ENCODE peak calls at places on chromosomes 4 and X, in nine cellular contexts. O is KBM-7, M is AG08396, W is kidney epithelial cell, J is ovary, E is NCI-H510A, Z is NCI-H1694 treated with DMSO at 0.1 percent for 48 hours, A is HFFc6, X is amniotic stem cell. I is an unnamed sample.

GRCh38 chrX:84320606-84321005 is 132.6 kb upstream of the RPS6KA6 start:
- DNase-seq in O (no peak), M (no peak), W (no peak), J (no peak), E (no peak), Z (peak), A (no peak), X (no peak), I (no peak)

GRCh38 chr4:180455226-180455625 is 1788.0 kb upstream of the TENM3 start:
- DNase-seq in O (no peak), M (no peak), W (no peak), J (no peak), E (peak), Z (no peak), A (no peak), X (no peak), I (no peak)

GRCh38 chrX:155094468-155095061 is 23.3 kb downstream of the BRCC3 start:
- DNase-seq in O (peak), M (no peak), W (no peak), J (no peak), E (no peak), Z (peak), A (no peak), X (no peak), I (peak)

GRCh38 chr4:67614186-67614585 is 55.7 kb downstream of the STAP1 start:
- DNase-seq in O (no peak), M (no peak), W (no peak), J (no peak), E (no peak), Z (no peak), A (no peak), X (no peak), I (no peak)

GRCh38 chrX:146755214-146755613 is 54.4 kb upstream of the CXorf51B start:
- DNase-seq in O (no peak), M (no peak), W (no peak), J (no peak), E (no peak), Z (no peak), A (no peak), X (no peak), I (no peak)

GRCh38 chr4:116953947-116954346 is 131.4 kb downstream of the TRAM1L1 start:
- DNase-seq in O (no peak), M (no peak), W (no peak), J (no peak), E (no peak), Z (peak), A (no peak), X (no peak), I (no peak)

GRCh38 chr4:8468746-8469535 is 28.4 kb downstream of the TRMT44 start:
- DNase-seq in O (peak), M (peak), W (no peak), J (peak), E (no peak), Z (peak), A (peak), X (peak), I (peak)

GRCh38 chr4:48340276-48340904 is 939 bp upstream of the SLAIN2 start:
- DNase-seq in O (no peak), M (peak), W (no peak), J (no peak), E (no peak), Z (no peak), A (peak), X (peak), I (no peak)

GRCh38 chr4:158769175-158769831 is 477 bp downstream of the FNIP2 start:
- DNase-seq in O (peak), M (peak), W (no peak), J (peak), E (no peak), Z (no peak), A (no peak), X (no peak), I (peak)

GRCh38 chr4:76614589-76614988 is 179.6 kb downstream of the SHROOM3 start:
- DNase-seq in O (no peak), M (no peak), W (no peak), J (no peak), E (no peak), Z (no peak), A (peak), X (peak), I (no peak)

GRCh38 chr4:111854494-111855087 is 290.7 kb upstream of the FAM241A start:
- DNase-seq in O (peak), M (peak), W (no peak), J (no peak), E (peak), Z (no peak), A (peak), X (no peak), I (peak)

GRCh38 chrX:39619182-39620009 is 478.4 kb downstream of the BCOR start:
- DNase-seq in O (peak), M (no peak), W (no peak), J (no peak), E (peak), Z (no peak), A (no peak), X (no peak), I (no peak)

GRCh38 chr4:158121203-158121586 is 51.6 kb downstream of the GASK1B start:
- DNase-seq in O (no peak), M (peak), W (peak), J (peak), E (no peak), Z (no peak), A (peak), X (peak), I (no peak)

I was measured in NAMALWA.